ENCODE peak calls at places on chromosome 12, in four cellular contexts. R is AG09309, P is heart right ventricle, L is NB4. J is an unnamed sample.

GRCh38 chr12:102483466-102483865 is 3.1 kb upstream of the IGF1 start:
- DNase-seq in P (no peak), R (no peak), L (no peak), J (no peak)

GRCh38 chr12:40942326-40942725 is 245.8 kb upstream of the PDZRN4 start:
- DNase-seq in P (no peak), R (no peak), L (no peak), J (no peak)

GRCh38 chr12:128951448-128951847 is 98.2 kb downstream of the GLT1D1 start:
- DNase-seq in P (no peak), R (no peak), L (no peak), J (no peak)

GRCh38 chr12:3882396-3882795 is 9.2 kb upstream of the PARP11 start:
- DNase-seq in L (no peak), P (no peak), R (no peak), J (no peak)

GRCh38 chr12:26621932-26622331 is 211.1 kb downstream of the ITPR2 start:
- DNase-seq in L (no peak), R (no peak), P (no peak), J (no peak)

GRCh38 chr12:106246891-106247730 is 709 bp downstream of the CKAP4 start:
- DNase-seq in P (peak; percentile 80), R (no peak), L (peak; percentile 57), J (no peak)

GRCh38 chr12:130049666-130050065 is 112.6 kb upstream of the FZD10 start:
- DNase-seq in R (no peak), P (no peak), L (peak; percentile 21), J (no peak)

GRCh38 chr12:7089196-7089871 is 2.9 kb downstream of the C1R start:
- DNase-seq in R (no peak), L (no peak), P (no peak), J (no peak)

GRCh38 chr12:34603382-34604035 is 581.2 kb downstream of the ALG10 start:
- DNase-seq in P (no peak), L (no peak), R (no peak), J (no peak)

GRCh38 chr12:44780221-44780770 is 95.8 kb downstream of the NELL2 start:
- DNase-seq in R (no peak), P (no peak), L (no peak), J (no peak)

GRCh38 chr12:124264089-124264795 is 30.7 kb upstream of the RFLNA start:
- DNase-seq in R (no peak), L (peak; percentile 56), P (no peak), J (no peak)

GRCh38 chr12:55720071-55720564 is at the start of gene RDH5:
- DNase-seq in L (no peak), P (peak; percentile 60), R (peak; percentile 70), J (no peak)

GRCh38 chr12:115023898-115024297 is 339.9 kb upstream of the TBX3 start:
- DNase-seq in L (no peak), P (no peak), R (no peak), J (no peak)

GRCh38 chr12:53538209-53538689 is 31.0 kb upstream of the NPFF start:
- DNase-seq in L (peak; percentile 54), P (no peak), R (peak; percentile 84), J (no peak)

GRCh38 chr12:6250343-6250742 is 50.1 kb downstream of the CD9 start:
- DNase-seq in R (no peak), L (no peak), P (no peak), J (no peak)

GRCh38 chr12:121953293-121953692 is 34.9 kb downstream of the CFAP251 start:
- DNase-seq in L (no peak), P (no peak), R (no peak), J (no peak)
- TF ChIP-seq CTCF in L (no peak), P (no peak), R (no peak), J (no peak)

DNA sequence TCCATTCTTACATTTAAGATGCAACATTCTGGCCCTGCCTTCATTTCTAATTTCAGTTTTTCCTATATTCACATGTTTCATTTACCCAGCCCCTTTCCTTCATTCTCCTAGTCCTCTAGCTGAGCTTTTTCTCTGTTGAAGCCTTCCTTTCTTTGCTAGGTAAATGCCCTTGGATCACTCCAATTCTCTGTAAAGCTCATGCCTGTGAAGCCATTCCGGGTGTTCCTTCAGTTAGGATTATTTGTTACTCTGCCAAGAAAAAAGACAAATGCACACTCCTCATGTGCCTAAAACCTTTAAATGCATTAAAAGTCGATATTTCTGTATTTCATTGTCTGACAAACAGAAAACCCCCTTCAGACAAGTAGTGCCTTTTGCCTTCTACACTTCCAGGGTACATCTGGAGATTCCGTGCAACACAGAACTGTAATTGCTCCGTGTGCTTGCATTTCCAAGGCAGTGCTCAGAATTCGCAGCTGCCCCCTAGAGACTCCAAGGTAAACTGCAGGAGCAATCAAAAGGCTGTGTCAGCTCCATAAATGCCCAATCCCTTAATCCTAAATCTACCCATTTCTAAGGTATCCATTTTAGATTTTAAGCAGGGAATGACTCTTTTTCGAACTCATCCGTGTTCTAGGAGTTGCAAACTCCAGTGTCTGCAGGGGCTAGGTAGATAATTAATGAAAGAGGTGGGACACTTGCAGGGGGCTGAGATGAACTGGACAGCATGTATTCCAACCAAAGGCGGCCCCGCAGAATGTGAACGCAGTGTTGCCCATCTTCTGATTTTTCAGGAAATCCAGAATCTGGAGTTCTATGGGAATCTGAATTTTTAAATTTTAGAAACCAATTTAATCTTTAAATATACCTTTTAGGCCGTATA is 320.2 kb downstream of the GRIN2B start:
- DNase-seq in R (peak; percentile 14), L (peak; percentile 45), P (peak; percentile 13), J (peak; percentile 7)
- TF ChIP-seq CTCF in R (peak; percentile 77), L (peak; percentile 79), P (peak; percentile 83), J (peak; percentile 72)

DNA sequence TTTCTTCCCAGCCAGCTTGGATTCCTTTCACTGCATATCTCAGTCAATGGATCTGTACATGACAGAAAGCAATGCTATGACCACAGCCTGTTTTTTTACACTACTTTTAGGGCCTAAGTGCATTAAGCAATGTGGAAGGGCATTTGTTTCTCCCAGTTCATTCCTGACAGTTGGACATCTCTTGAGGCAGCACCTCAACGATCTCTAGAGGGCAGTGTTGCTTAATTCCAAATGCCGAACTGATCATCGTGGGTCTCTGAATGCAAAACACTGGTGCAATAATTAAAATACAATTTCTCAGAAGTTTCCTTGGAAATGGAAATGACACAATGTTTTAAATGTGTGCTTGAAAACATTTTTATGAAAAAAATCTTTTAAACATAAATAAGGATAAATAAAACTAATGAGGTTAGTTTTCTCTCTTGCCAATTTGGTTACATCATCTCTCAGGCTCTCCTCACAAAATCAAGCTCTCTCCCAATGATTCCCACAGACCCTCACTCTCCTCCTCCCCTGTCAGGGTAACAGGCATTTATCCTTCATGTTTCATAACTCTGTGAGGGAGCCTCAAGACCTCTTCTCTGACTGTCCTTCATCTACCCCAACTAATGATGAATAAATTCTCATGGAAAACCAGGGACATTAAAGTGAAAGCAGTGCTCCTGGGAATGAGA is 192.4 kb upstream of the SLC16A7 start:
- DNase-seq in P (no peak), R (peak; percentile 59), L (peak; percentile 69), J (peak; percentile 63)
- TF ChIP-seq CTCF in P (peak; percentile 82), R (peak; percentile 83), L (peak; percentile 88), J (peak; percentile 83)

DNA sequence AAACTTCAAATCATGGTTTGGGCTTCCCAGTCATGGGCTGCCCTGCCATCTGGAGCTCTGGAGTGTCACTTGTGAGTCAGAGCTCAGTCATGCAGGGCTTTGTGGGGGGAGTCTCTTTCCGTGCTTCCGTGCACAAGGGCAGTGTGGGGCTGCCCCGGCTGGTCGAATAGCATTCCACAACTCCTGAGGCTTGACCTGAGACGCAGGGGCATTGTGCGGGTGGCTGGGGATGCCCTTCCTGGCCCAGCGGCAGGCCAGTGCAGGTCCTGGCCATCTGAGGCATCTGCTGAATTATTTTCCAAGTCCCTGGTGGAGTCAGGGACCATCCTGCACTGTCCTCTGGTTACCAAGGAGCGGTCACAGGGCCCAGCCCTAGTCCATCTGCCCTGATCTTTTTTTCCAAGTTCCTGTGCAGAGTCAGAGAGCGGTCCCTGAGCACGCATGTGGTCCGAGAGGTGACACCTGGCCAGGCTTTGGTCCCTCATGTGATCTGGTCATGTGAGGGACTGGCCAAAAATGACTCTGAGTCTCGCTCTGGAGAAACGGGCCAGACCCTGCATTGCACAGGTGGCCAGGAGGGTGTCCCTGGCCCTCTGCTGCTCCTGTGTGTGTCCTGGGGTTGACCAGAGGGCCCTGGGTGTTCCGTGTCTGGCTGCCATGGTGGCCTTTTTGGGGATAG is 167.0 kb upstream of the ALG10B start:
- DNase-seq in L (no peak), R (no peak), P (no peak), J (no peak)
- TF ChIP-seq CTCF in L (no peak), R (no peak), P (no peak), J (no peak)

DNA sequence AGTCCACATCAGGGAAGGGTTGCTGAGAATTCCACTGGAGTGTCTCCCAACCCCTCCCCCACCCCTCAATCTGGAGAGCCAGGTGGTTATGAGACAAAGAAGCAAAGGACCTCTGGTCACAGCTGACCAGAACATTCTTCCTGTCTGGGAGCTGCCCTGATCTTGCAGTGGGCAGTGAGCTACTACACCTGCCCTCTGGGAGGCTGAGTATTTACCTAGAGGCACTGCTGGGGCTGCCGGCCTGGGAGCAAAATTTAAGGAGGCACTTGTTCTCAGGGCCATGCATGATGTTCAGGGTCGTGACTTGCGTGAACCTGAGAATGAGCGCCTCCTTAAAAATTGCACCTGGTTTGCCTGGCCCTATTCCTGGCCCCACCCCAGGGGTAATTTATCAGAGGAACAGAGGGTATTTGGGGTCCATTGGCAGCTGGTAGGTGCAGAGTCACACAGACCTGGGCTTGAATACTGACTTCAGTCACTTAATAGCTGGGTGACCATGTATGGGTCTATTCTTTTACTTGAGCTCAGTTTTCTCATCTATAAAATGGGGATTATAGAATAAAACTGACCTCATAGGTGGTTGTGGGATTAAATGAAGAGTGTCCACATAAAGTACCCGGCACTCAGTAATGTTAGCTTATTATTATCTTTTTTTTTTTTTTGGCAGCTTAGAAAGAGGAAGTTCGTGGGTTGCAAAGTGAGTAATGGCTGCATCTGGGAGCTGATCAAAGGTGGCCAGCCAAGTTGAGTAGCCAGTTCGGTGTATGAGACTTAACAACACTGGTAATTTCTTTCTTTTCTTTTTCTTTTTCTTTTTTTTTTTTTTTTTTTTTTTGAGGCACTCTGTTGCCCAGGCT is 107.4 kb upstream of the MED13L start:
- DNase-seq in L (peak; percentile 89), R (no peak), P (no peak), J (no peak)
- TF ChIP-seq CTCF in L (no peak), R (no peak), P (no peak), J (no peak)

GRCh38 chr12:46946137-46946536 is 120.3 kb upstream of the SLC38A4 start:
- DNase-seq in P (no peak), L (no peak), R (peak; percentile 17), J (no peak)

GRCh38 chr12:46942579-46942978 is 116.8 kb upstream of the SLC38A4 start:
- DNase-seq in R (peak; percentile 50), P (no peak), L (no peak), J (peak; percentile 79)

GRCh38 chr12:46945591-46945990 is 119.8 kb upstream of the SLC38A4 start:
- DNase-seq in L (no peak), R (no peak), P (no peak), J (no peak)

GRCh38 chr12:46944771-46945170 is 119.0 kb upstream of the SLC38A4 start:
- DNase-seq in R (no peak), L (no peak), P (no peak), J (no peak)

GRCh38 chr12:46944104-46944503 is 118.3 kb upstream of the SLC38A4 start:
- DNase-seq in L (peak; percentile 15), R (peak; percentile 41), P (no peak), J (peak; percentile 67)
- TF ChIP-seq CTCF in L (no peak), R (peak; percentile 30), P (peak; percentile 40), J (peak; percentile 22)

DNA sequence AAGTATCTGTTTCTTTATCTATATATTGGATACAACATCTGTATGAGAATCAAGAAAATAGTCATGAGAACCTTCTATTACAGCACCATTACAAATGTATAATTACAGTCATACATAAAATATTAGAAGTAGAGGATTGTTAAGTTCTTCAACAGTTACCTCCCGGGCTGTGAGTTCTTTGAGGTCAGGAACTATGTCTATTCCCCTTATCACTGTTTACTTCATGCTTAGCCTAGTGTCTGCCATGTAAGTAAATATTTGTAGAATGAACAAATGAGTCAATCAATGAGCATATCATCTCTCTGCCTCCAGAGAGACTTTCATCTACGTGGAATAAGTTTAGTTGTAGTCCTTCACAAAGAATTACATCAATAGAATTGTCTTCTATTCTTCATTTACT is 47.2 kb downstream of the PUS7L start:
- DNase-seq in R (no peak), L (no peak), P (no peak), J (no peak)
- TF ChIP-seq CTCF in R (no peak), L (no peak), P (no peak), J (no peak)

J was measured in HFF-Myc.